ENCODE peak calls at places on chromosomes 5 and 9, in five cellular contexts. H is WTC11, F is HepG2, J is H1, Z is K562. V is an unnamed sample.

GRCh38 chr9:71941060-71941568 is 29.7 kb downstream of the C9orf85 start:
- DNase-seq in F (no peak), Z (no peak), J (no peak), H (no peak), V (no peak)

GRCh38 chr5:52994266-52994665 is 5.1 kb downstream of the ITGA2 start:
- DNase-seq in H (no peak), F (no peak), Z (no peak), J (no peak), V (no peak)

GRCh38 chr9:136052433-136052880 is 42.6 kb downstream of the NACC2 start:
- DNase-seq in F (peak), J (no peak), H (no peak), Z (no peak), V (no peak)

GRCh38 chr9:105332471-105332870 is 88.0 kb downstream of the SLC44A1 start:
- DNase-seq in J (no peak), Z (no peak), H (no peak), F (no peak), V (no peak)

GRCh38 chr9:80649001-80649420 is 1040.3 kb downstream of the TLE1 start:
- DNase-seq in J (no peak), H (no peak), Z (no peak), F (no peak), V (no peak)

GRCh38 chr9:79489241-79490000 is 82.3 kb upstream of the TLE4 start:
- DNase-seq in H (no peak), F (peak), Z (no peak), J (no peak), V (no peak)

GRCh38 chr5:59757442-59757841 is 136.1 kb downstream of the PDE4D start:
- DNase-seq in F (no peak), J (no peak), Z (no peak), H (no peak), V (no peak)

GRCh38 chr5:179065703-179066102 is 5.5 kb downstream of the ZNF354C start:
- DNase-seq in H (no peak), J (no peak), Z (no peak), F (no peak), V (no peak)

GRCh38 chr5:30040483-30041116 is 1152.9 kb upstream of the CDH6 start:
- DNase-seq in J (peak), H (peak), F (peak), Z (peak), V (no peak)

GRCh38 chr5:82835488-82835887 is 241.7 kb downstream of the TMEM167A start:
- DNase-seq in J (no peak), H (no peak), Z (no peak), F (no peak), V (no peak)

GRCh38 chr5:167571824-167572223 is 719.6 kb upstream of the WWC1 start:
- DNase-seq in H (no peak), J (no peak), F (no peak), Z (no peak), V (no peak)

GRCh38 chr5:113806250-113806649 is 292.8 kb downstream of the YTHDC2 start:
- DNase-seq in H (no peak), Z (no peak), F (no peak), J (no peak), V (no peak)

GRCh38 chr5:75567710-75568109 is 43.5 kb upstream of the ANKDD1B start:
- DNase-seq in F (no peak), Z (peak), J (no peak), H (no peak), V (peak)

GRCh38 chr5:50553560-50553984 is 112.5 kb upstream of the EMB start:
- DNase-seq in Z (no peak), F (no peak), H (no peak), J (no peak), V (no peak)

GRCh38 chr5:140251527-140251973 is 51.4 kb downstream of the PFDN1 start:
- DNase-seq in H (no peak), F (no peak), Z (no peak), J (no peak), V (peak)

GRCh38 chr9:14343236-14343947 is 29.5 kb upstream of the NFIB start:
- DNase-seq in F (no peak), H (no peak), Z (no peak), J (no peak), V (no peak)

GRCh38 chr5:121596882-121597281 is 254.8 kb upstream of the FTMT start:
- DNase-seq in Z (no peak), H (no peak), F (no peak), J (no peak), V (no peak)

GRCh38 chr5:67315082-67315801 is 118.6 kb upstream of the CD180 start:
- DNase-seq in Z (no peak), F (no peak), H (no peak), J (no peak), V (no peak)

GRCh38 chr9:92001244-92001643 is 51.2 kb upstream of the ROR2 start:
- DNase-seq in H (no peak), Z (no peak), J (no peak), F (no peak), V (no peak)

GRCh38 chr9:93954436-93955355 is at the start of gene BARX1:
- DNase-seq in J (no peak), H (peak), Z (no peak), F (no peak), V (no peak)

DNA sequence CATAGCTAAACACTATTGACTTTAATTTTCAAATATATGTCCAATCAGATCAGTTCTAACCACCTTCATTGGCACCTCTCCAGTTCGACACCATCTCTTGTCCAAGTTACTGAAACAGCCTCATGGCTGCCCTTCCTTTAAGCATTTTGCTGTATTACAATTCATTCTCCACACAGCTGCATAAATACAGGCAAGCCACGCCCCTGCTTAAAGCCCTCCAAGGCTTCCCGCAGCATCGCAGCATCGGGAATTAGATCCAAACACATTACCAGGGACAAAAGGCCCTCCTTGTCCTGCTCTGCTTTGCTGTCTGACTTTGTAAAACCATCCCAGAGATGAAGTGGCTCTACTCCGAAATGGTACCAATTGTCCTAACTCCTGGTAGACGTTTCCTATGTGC is 75.1 kb upstream of the RAI14 start:
- DNase-seq in H (no peak), F (no peak), Z (no peak), J (no peak), V (no peak)
- TF ChIP-seq MAX in H (no peak), F (no peak), Z (no peak), J (no peak), V (no peak)

GRCh38 chr5:10023494-10023893 is 226.2 kb downstream of the ATPSCKMT start:
- DNase-seq in J (no peak), Z (no peak), H (no peak), F (no peak), V (no peak)

GRCh38 chr5:10018670-10019069 is 231.0 kb downstream of the ATPSCKMT start:
- DNase-seq in F (no peak), H (no peak), Z (no peak), J (no peak), V (no peak)

GRCh38 chr5:10019236-10019635 is 230.5 kb downstream of the ATPSCKMT start:
- DNase-seq in H (no peak), Z (no peak), J (no peak), F (no peak), V (no peak)

GRCh38 chr5:10018211-10018610 is 231.5 kb downstream of the ATPSCKMT start:
- DNase-seq in H (no peak), Z (no peak), F (no peak), J (no peak), V (no peak)

DNA sequence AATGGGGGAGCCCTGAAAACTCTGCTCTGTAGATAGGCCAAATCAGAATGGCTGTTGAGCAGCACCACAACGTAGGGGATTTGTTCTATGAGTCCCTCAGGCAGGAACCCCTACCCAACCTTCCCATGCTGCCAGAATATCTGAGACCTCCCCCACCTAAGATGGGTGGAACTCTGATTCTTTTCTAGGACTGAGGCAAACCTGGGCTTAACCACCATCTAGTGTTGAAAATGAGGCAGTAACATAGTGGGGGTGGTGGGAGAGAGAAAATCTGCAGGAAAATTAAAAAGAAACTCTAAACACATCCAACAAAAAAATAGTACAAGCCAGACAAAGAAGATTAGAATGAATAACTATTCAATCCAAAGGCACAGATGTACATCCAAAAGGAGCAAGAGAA is 228.4 kb downstream of the ATPSCKMT start:
- DNase-seq in J (no peak), Z (no peak), F (no peak), H (no peak), V (no peak)
- TF ChIP-seq ATF2 in J (no peak), Z (no peak), F (no peak), H (no peak), V (no peak)

DNA sequence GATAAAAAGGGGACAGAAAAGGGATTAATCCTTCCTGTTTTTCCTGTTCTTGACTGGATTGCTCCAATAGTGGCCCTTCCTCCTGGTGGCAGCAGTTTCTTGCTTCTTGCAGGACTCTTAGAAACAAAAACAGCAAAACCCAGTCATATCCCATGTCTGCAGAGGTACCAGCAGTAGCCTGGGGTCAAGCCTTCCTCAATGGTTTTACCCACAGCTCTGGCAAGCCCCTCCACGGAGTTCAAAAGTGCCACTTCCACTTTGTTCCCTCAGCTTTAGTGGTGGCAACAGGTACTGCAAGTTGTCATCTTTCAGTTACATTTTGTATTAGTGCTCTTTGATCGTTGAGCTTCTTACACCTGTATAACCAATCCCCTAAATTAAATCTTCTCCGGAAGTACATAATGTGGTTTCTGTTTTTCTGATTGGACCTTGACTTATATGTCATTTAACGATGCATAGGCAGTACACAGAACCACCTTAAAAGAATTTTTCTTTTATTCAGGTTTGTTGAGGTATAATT is 8.7 kb upstream of the RANBP6 start:
- DNase-seq in J (no peak), F (peak), H (no peak), Z (peak), V (no peak)
- TF ChIP-seq MAX in J (no peak), F (no peak), H (no peak), Z (no peak), V (no peak)

DNA sequence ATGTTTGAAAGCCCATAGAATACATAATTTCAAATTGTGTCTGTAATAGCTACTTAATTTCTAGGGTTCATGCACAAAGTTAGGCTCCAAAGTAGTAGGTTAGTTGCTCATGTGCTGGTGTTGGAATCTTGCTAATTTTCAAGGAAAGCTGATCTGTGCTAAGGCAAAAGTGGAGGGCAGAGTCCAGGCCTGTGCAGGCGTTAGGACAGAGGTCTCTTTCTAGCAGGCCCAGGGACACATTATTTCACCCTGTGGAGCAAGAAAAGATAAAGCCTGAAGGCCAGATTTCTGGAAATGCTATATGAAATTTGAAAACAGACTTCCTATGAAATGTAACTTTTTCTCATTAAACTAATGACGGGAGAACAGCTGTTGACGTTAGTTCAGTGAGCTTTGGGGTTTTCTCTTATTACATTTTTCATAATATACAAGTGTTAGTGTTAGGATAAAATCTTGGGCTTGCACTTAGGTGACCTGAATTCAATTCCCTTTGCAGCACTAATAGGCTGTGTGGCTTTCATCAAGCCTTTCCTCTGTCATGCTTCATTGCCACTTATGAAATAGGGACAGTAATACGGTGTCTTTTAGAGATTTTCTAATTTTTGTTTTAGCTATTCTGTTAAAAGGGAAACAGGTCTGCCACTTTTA is 196.7 kb upstream of the HAPLN1 start:
- DNase-seq in Z (no peak), J (no peak), F (no peak), H (no peak), V (no peak)
- TF ChIP-seq ATF2 in Z (no peak), J (no peak), F (no peak), H (no peak), V (no peak)